ENCODE peak calls at places on chromosome 9, in six cellular contexts. W is lower lobe of right lung, H is WERI-Rb-1, Q is mesenchymal stem cell, I is vagina, U is cardiac muscle cell. D is an unnamed sample.

GRCh38 chr9:30039712-30040111 is 2344.7 kb upstream of the ACO1 start:
- DNase-seq in U (no peak), W (no peak), H (no peak), I (no peak), Q (no peak), D (no peak)

GRCh38 chr9:84670106-84670800 is 724 bp downstream of the NTRK2 start:
- DNase-seq in I (no peak), W (no peak), H (no peak), Q (peak), U (peak), D (no peak)

GRCh38 chr9:83630938-83631457 is 8.1 kb downstream of the IDNK start:
- DNase-seq in Q (no peak), W (no peak), U (peak), I (no peak), H (peak), D (no peak)

GRCh38 chr9:133119461-133120342 is 1.3 kb downstream of the RALGDS start:
- DNase-seq in H (peak), I (no peak), U (peak), W (peak), Q (no peak), D (no peak)

GRCh38 chr9:88049677-88050307 is 75.5 kb upstream of the CDK20 start:
- DNase-seq in I (no peak), H (no peak), Q (no peak), U (peak), W (no peak), D (no peak)

GRCh38 chr9:94995294-94995693 is 268.8 kb downstream of the AOPEP start:
- DNase-seq in W (no peak), H (no peak), U (no peak), I (no peak), Q (no peak), D (no peak)

GRCh38 chr9:122227576-122227903 is 1.2 kb downstream of the LHX6 start:
- DNase-seq in W (no peak), U (no peak), H (no peak), Q (no peak), I (no peak), D (no peak)

GRCh38 chr9:28389411-28389810 is 816.1 kb upstream of the C9orf72 start:
- DNase-seq in Q (no peak), I (no peak), H (no peak), U (no peak), W (no peak), D (no peak)

GRCh38 chr9:77534376-77535057 is 113.6 kb downstream of the GNA14 start:
- DNase-seq in I (no peak), H (no peak), W (no peak), U (no peak), Q (no peak), D (no peak)

GRCh38 chr9:35729700-35730485 is 2.1 kb downstream of the TLN1 start:
- DNase-seq in I (no peak), W (peak), U (peak), H (peak), Q (peak), D (peak)

GRCh38 chr9:2984481-2984880 is 140.6 kb upstream of the PUM3 start:
- DNase-seq in W (no peak), U (no peak), Q (no peak), H (no peak), I (no peak), D (no peak)

GRCh38 chr9:32783168-32783891 is at the start of gene TMEM215:
- DNase-seq in I (no peak), U (peak), W (peak), Q (no peak), H (peak), D (no peak)

GRCh38 chr9:112970939-112971338 is 41.1 kb downstream of the ZNF883 start:
- DNase-seq in I (no peak), W (no peak), Q (peak), U (no peak), H (no peak), D (no peak)

GRCh38 chr9:35338086-35338485 is 151.8 kb upstream of the RUSC2 start:
- DNase-seq in H (no peak), W (no peak), U (no peak), I (no peak), Q (no peak), D (no peak)

GRCh38 chr9:70065572-70065971 is 21.9 kb downstream of the MAMDC2 start:
- DNase-seq in I (no peak), W (no peak), H (no peak), Q (no peak), U (no peak), D (no peak)

GRCh38 chr9:107711528-107711927 is 222.0 kb upstream of the KLF4 start:
- DNase-seq in Q (peak), H (no peak), W (no peak), I (no peak), U (no peak), D (no peak)

GRCh38 chr9:121499427-121500164 is at the start of gene GGTA1:
- DNase-seq in U (peak), I (no peak), Q (peak), H (peak), W (peak), D (peak)

GRCh38 chr9:92146610-92147009 is 31.4 kb upstream of the SPTLC1 start:
- DNase-seq in I (no peak), Q (peak), H (no peak), U (no peak), W (no peak), D (no peak)

GRCh38 chr9:106075568-106075967 is 381.2 kb downstream of the TMEM38B start:
- DNase-seq in W (no peak), H (no peak), U (no peak), I (no peak), Q (no peak), D (no peak)

GRCh38 chr9:116756995-116757394 is 69.9 kb downstream of the TRIM32 start:
- DNase-seq in H (no peak), I (no peak), W (no peak), Q (no peak), U (no peak), D (no peak)

GRCh38 chr9:115883467-115884329 is 269.9 kb upstream of the PAPPA start:
- DNase-seq in H (peak), W (no peak), Q (peak), U (peak), I (no peak), D (no peak)

GRCh38 chr9:133253268-133253667 is 21.7 kb downstream of the ABO start:
- DNase-seq in W (no peak), Q (no peak), I (no peak), H (no peak), U (no peak), D (no peak)

GRCh38 chr9:126117158-126117425 is 209.5 kb upstream of the MVB12B start:
- DNase-seq in Q (no peak), U (no peak), W (no peak), I (no peak), H (no peak), D (no peak)

GRCh38 chr9:94259077-94259847 is at the start of gene ZNF169:
- DNase-seq in W (peak), U (peak), H (peak), Q (peak), I (peak), D (peak)

GRCh38 chr9:37976714-37977477 is 73.0 kb upstream of the SLC25A51 start:
- DNase-seq in I (no peak), H (no peak), W (no peak), U (no peak), Q (peak), D (peak)

GRCh38 chr9:37209431-37210386 is 89.3 kb downstream of the ZCCHC7 start:
- DNase-seq in H (peak), Q (peak), I (no peak), U (peak), W (no peak), D (no peak)

GRCh38 chr9:83313771-83314170 is 224.4 kb downstream of the FRMD3 start:
- DNase-seq in U (no peak), H (no peak), W (no peak), I (no peak), Q (no peak), D (no peak)

GRCh38 chr9:37255187-37255586 is 134.8 kb downstream of the ZCCHC7 start:
- DNase-seq in H (no peak), W (no peak), I (no peak), U (no peak), Q (no peak), D (no peak)

GRCh38 chr9:109574061-109574882 is 76.2 kb upstream of the PTPN3 start:
- DNase-seq in U (peak), W (no peak), I (no peak), H (peak), Q (peak), D (no peak)

GRCh38 chr9:127578952-127579853 is 32.9 kb upstream of the STXBP1 start:
- DNase-seq in U (no peak), H (peak), W (peak), I (no peak), Q (peak), D (peak)

GRCh38 chr9:22278426-22278825 is 168.2 kb upstream of the DMRTA1 start:
- DNase-seq in Q (no peak), H (no peak), I (no peak), W (no peak), U (no peak), D (no peak)

GRCh38 chr9:8012986-8013385 is 213.4 kb upstream of the DMAC1 start:
- DNase-seq in U (no peak), Q (no peak), H (no peak), W (no peak), I (no peak), D (no peak)

GRCh38 chr9:125682340-125682739 is 24.7 kb downstream of the MAPKAP1 start:
- DNase-seq in U (no peak), H (no peak), I (no peak), Q (no peak), W (no peak), D (no peak)

GRCh38 chr9:126230692-126231091 is 95.9 kb upstream of the MVB12B start:
- DNase-seq in H (no peak), Q (no peak), I (no peak), U (no peak), W (no peak), D (no peak)

GRCh38 chr9:752201-752600 is 89.3 kb upstream of the DMRT1 start:
- DNase-seq in U (no peak), Q (peak), I (no peak), H (no peak), W (no peak), D (no peak)
- H3K4me3 ChIP-seq in U (no peak), Q (no peak), I (no peak), H (no peak), W (no peak), D (no peak)

DNA sequence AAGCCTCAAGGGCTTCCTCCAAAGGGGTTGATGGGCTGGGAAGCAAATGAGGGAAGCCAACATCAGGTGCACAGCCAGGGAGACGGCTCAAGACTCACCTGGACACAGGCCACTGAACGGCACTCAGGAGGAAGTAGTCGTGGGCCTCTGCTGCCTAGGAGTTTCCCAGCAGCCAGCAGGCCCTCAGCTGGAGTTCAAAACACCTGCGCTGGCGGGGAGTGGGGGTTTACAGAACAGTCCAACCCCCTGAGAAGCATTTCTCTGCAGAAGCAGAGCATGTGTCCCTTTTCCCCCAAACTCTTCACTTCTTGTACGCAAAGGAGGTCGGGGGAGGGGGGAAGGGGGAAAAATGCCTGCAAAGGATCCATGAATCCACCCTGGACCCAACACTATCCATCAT is 2.3 kb downstream of the WHRN start:
- DNase-seq in H (no peak), Q (no peak), U (no peak), I (no peak), W (no peak), D (no peak)
- H3K27ac ChIP-seq in H (no peak), Q (no peak), U (peak), I (peak), W (no peak), D (no peak)

DNA sequence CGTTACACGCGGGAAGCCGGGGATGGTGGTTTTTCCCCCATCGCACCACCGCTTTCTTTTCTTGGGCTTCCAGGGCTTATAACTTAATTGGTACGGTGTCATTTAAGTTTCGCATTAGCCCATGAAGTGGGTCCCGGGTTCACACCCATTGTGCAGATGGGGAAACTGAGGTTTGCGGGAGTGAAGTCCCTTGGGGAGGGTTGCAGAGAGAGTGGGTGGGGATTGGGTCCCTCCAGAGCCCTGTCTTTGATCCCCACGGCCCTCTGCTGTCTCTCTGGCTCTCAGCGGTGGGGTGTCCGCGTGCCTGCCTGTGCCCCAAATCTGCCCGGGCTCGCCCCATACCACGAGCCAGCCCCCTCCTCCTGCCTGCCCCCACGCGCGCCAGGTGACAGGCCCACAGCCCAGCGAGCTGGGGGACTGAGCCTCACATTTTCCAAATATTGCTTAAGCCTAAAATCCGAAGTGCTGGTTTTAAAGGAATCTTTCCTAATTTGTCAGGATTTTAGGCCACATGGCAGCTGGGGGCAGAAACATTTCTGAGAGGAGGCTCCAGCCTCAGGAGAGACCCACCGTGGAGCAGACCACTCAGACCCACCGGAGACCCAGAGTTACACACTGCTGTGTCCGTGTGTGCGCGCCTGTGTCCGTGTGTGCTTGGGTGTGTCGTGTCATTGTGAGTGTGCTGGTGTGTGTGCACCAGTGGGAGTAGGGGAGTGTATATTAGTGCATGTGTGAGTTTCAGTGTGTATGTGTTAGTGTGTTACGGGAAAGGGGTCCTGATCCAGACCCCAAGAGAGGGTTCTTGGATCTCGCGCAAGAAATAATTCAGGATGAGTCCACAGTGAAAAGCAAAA is 159.5 kb upstream of the IER5L start:
- DNase-seq in H (no peak), Q (no peak), I (no peak), U (no peak), W (no peak), D (no peak)
- H3K4me3 ChIP-seq in H (no peak), Q (peak), I (peak), U (peak), W (peak), D (peak)

DNA sequence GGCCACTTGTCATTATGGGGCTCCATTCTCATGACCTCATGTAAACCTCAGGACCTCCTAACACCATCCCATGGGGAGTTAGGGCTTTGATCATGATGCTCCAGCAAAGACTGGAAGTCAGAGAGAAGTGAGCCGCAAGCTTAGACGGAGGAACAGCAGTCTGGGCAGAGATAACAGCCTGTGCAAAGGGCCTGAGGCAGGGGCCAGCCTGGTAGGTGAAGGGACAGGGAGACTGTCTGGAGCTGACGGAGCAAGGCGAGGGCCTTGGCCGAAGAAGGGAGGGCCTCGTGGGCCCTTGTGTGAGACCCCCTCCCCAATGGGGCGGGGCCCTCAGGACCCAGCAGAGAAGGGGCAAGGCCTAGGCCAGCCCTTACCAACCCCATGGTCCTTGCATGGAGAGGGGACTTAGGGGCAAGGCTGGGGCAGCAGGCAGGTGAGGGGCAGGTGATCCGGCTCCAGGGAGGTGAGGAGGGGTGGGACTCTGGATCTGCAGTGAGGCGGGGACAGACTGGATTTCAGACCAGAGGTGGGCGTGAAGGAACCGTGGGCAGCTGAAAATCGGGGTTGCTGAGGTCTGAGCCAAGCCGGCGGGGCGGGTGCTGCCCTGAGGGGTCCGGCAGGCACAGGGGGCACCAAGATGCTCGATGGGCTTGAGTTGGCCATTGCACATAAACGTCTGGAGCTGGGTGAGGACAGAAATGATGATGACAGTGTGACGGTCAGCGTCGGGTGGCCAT is 17.4 kb downstream of the GPSM1 start:
- DNase-seq in W (no peak), U (no peak), H (no peak), I (no peak), Q (no peak), D (no peak)
- H3K27ac ChIP-seq in W (peak), U (no peak), H (no peak), I (peak), Q (no peak), D (no peak)

GRCh38 chr9:13568446-13568845 is 289.0 kb upstream of the MPDZ start:
- DNase-seq in H (no peak), W (no peak), U (no peak), Q (peak), I (no peak), D (no peak)
- H3K4me3 ChIP-seq in H (peak), W (peak), U (no peak), Q (peak), I (no peak), D (no peak)

D was measured in right lobe of liver.